ENCODE peak calls at places on chromosomes 11 and 22, in five cellular contexts. Z is brain microvascular endothelial cell, F is SK-N-SH, X is pancreas, B is colonic mucosa. Q is an unnamed sample.

GRCh38 chr11:59542142-59542810 is 30.9 kb downstream of the OR4D9 start:
- DNase-seq in B (no peak), X (no peak), F (no peak), Z (no peak), Q (no peak)

GRCh38 chr11:122113836-122114235 is 2.2 kb downstream of the BLID start:
- DNase-seq in X (no peak), F (no peak), B (no peak), Z (no peak), Q (no peak)

GRCh38 chr11:103544874-103545273 is 435.6 kb downstream of the DYNC2H1 start:
- DNase-seq in Z (no peak), X (peak; percentile 15), F (no peak), B (no peak), Q (no peak)

GRCh38 chr22:37546436-37547248 is 13.6 kb upstream of the CDC42EP1 start:
- DNase-seq in Z (no peak), B (peak; percentile 57), F (no peak), X (peak; percentile 91), Q (no peak)

GRCh38 chr11:101974255-101974654 is 57.9 kb upstream of the ANGPTL5 start:
- DNase-seq in B (no peak), X (no peak), Z (no peak), F (no peak), Q (no peak)

GRCh38 chr22:28441720-28442263 is 237.8 kb downstream of the TTC28 start:
- DNase-seq in B (no peak), X (no peak), F (peak; percentile 27), Z (no peak), Q (no peak)

GRCh38 chr11:113387605-113388211 is at the start of gene ANKK1:
- DNase-seq in X (no peak), Z (no peak), B (peak; percentile 36), F (peak; percentile 15), Q (peak; percentile 54)

GRCh38 chr22:25582946-25583345 is 18.5 kb downstream of the GRK3 start:
- DNase-seq in Z (no peak), F (no peak), B (no peak), X (no peak), Q (peak; percentile 11)

GRCh38 chr11:71927813-71928738 is at the start of gene XNDC1N:
- DNase-seq in F (peak; percentile 82), B (peak; percentile 71), Z (peak; percentile 84), X (peak; percentile 66), Q (peak; percentile 89)

GRCh38 chr11:113634940-113635575 is 71.0 kb downstream of the TMPRSS5 start:
- DNase-seq in F (no peak), X (no peak), B (no peak), Z (no peak), Q (no peak)

GRCh38 chr11:19577849-19578619 is 134.6 kb upstream of the NAV2 start:
- DNase-seq in Z (peak; percentile 43), X (no peak), F (peak; percentile 57), B (no peak), Q (no peak)

GRCh38 chr22:28768701-28769393 is 3.6 kb upstream of the CCDC117 start:
- DNase-seq in Z (no peak), X (no peak), F (no peak), B (no peak), Q (no peak)

GRCh38 chr11:119433369-119433749 is 10.4 kb upstream of the THY1 start:
- DNase-seq in Z (no peak), F (no peak), B (no peak), X (no peak), Q (peak; percentile 68)

GRCh38 chr11:111733009-111733408 is 33.2 kb downstream of the PPP2R1B start:
- DNase-seq in X (no peak), B (no peak), Z (peak; percentile 76), F (no peak), Q (peak; percentile 49)

GRCh38 chr11:95930948-95931347 is 7.0 kb upstream of the MTMR2 start:
- DNase-seq in Z (no peak), X (no peak), F (no peak), B (no peak), Q (no peak)

GRCh38 chr11:58506935-58507334 is 970 bp downstream of the OR5B21 start:
- DNase-seq in X (no peak), B (no peak), Z (no peak), F (no peak), Q (no peak)

DNA sequence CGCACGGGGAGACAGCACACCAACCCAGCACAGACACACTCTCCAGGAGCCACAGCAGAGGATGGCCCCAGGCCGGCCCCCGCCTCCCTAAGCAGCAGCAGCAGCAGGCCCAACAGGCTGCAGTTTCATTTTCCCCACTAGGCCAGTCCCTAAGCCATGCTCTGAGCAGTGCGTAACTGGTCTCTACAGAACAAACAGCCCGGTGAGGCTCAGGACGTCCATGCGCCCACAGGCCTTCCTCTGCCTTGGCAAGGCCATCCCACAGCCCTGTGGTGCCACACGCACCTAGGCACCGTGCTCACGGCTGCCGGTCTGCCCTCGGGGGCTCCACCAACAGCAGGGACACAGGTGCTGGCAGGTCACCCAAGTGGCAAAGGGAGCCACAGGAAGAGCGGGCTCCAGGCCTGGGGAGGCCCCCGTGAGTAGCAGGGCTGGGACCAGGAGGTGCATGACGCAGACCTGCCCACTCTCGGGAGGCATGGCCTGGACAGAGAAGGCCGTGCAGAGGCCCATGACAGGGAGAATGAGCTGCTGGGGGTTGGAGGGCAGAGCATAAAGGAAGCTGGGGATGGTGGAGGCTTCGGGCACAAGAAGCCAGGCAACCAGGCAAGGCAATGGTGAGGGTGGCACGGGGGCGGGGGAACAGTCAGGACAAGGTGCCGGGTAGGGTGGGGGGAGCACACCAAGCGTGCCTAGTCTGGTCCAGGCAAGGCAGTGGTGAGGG is 1.4 kb upstream of the MOB2 start:
- DNase-seq in B (no peak), X (peak; percentile 68), F (no peak), Z (no peak), Q (no peak)
- TF ChIP-seq CTCF in B (no peak), X (no peak), F (no peak), Z (no peak), Q (no peak)

GRCh38 chr11:43145653-43146052 is 166.1 kb upstream of the API5 start:
- DNase-seq in B (no peak), Z (no peak), X (no peak), F (no peak), Q (no peak)
- H3K4me3 ChIP-seq in B (no peak overlapping the region), Z (no peak overlapping the region), X (no peak overlapping the region), F (no peak overlapping the region), Q (no peak overlapping the region)

GRCh38 chr11:120512727-120513435 is 1.3 kb downstream of the GRIK4 start:
- DNase-seq in B (no peak), X (no peak), F (peak; percentile 63), Z (no peak), Q (no peak)
- TF ChIP-seq CTCF in B (no peak), X (no peak), F (no peak), Z (peak; percentile 23), Q (peak; percentile 19)

DNA sequence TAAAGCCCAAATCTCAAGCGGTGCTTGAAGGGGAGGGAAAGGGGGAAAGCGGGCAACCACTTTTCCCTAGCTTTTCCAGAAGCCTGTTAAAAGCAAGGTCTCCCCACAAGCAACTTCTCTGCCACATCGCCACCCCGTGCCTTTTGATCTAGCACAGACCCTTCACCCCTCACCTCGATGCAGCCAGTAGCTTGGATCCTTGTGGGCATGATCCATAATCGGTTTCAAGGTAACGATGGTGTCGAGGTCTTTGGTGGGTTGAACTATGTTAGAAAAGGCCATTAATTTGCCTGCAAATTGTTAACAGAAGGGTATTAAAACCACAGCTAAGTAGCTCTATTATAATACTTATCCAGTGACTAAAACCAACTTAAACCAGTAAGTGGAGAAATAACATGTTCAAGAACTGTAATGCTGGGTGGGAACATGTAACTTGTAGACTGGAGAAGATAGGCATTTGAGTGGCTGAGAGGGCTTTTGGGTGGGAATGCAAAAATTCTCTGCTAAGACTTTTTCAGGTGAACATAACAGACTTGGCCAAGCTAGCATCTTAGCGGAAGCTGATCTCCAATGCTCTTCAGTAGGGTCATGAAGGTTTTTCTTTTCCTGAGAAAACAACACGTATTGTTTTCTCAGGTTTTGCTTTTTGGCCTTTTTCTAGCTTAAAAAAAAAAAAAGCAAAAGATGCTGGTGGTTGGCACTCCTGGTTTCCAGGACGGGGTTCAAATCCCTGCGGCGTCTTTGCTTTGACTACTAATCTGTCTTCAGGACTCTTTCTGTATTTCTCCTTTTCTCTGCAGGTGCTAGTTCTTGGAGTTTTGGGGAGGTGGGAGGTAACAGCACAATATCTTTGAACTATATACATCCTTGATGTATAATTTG is 6.8 kb downstream of the MALAT1 start:
- DNase-seq in X (no peak), Z (peak; percentile 15), F (no peak), B (peak; percentile 65), Q (peak; percentile 48)
- H3K4me3 ChIP-seq in X (peak overlapping the region; percentile 81), Z (peak overlapping the region; percentile 99), F (peak overlapping the region; percentile 87), B (peak overlapping the region; percentile 66), Q (peak overlapping the region; percentile 98)

GRCh38 chr11:117730256-117730800 is 66.7 kb downstream of the DSCAML1 start:
- DNase-seq in X (no peak), B (no peak), F (no peak), Z (peak; percentile 5), Q (no peak)
- TF ChIP-seq CTCF in X (no peak), B (no peak), F (no peak), Z (no peak), Q (no peak)

GRCh38 chr11:91326280-91326679 is 898.3 kb upstream of the FAT3 start:
- DNase-seq in F (no peak), B (no peak), X (no peak), Z (no peak), Q (no peak)

DNA sequence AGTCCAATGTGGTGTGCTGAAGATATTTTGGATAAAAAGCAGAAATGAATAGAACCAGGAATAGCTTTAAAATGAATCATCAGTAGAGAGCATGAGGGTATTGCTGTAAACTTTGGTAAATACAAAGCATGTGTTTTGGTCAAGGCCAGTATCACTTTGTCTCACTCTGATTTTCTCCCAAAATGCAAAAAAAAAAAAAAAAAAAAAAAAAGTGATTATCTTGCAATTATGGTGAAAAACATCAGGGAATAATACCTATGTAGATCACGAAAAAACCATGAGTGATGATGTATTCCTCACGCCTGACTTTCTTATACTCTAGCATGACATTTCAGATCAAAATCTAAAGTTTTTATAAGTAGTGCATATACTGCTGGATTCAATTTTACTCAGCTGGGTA is 897.9 kb upstream of the FAT3 start:
- DNase-seq in X (no peak), F (no peak), Z (no peak), B (no peak), Q (no peak)
- H3K4me3 ChIP-seq in X (no peak overlapping the region), F (no peak overlapping the region), Z (no peak overlapping the region), B (no peak overlapping the region), Q (no peak overlapping the region)

GRCh38 chr11:116796548-116796947 is 4.9 kb upstream of the APOA5 start:
- DNase-seq in B (no peak), X (no peak), F (no peak), Z (no peak), Q (no peak)
- TF ChIP-seq CTCF in B (no peak), X (no peak), F (no peak), Z (no peak), Q (no peak)

Q was measured in epithelial cell of esophagus.